ENCODE peak calls at places on chromosomes 3 and 15, in eight cellular contexts. V is fibroblast of lung, Q is thoracic aorta, J is ovary, C is left lung, F is Caco-2, E is cardiac fibroblast, T is foreskin fibroblast. N is an unnamed sample.

GRCh38 chr3:130276203-130276803 is 69.2 kb upstream of the COL6A5 start:
- DNase-seq in V (peak; percentile 74), Q (no peak), J (no peak), C (no peak), F (peak; percentile 39), E (peak; percentile 68), T (peak; percentile 32), N (peak; percentile 77)

GRCh38 chr15:64687167-64688085 is 88.0 kb downstream of the RBPMS2 start:
- DNase-seq in V (no peak), Q (no peak), J (peak; percentile 59), C (no peak), F (no peak), E (no peak), T (no peak), N (no peak)

GRCh38 chr15:91890614-91891013 is 37.1 kb downstream of the SLCO3A1 start:
- DNase-seq in V (no peak), Q (no peak), J (no peak), C (no peak), F (no peak), E (peak; percentile 62), T (no peak), N (peak; percentile 29)

GRCh38 chr3:139480585-139480984 is 4.3 kb upstream of the RBP2 start:
- DNase-seq in V (no peak), Q (no peak), J (no peak), C (no peak), F (no peak), E (no peak), T (no peak), N (no peak)

GRCh38 chr15:100150906-100151305 is 190.9 kb downstream of the ADAMTS17 start:
- DNase-seq in V (no peak), Q (no peak), J (no peak), C (no peak), F (no peak), E (no peak), T (no peak), N (no peak)

GRCh38 chr3:161069441-161070251 is 35.5 kb downstream of the B3GALNT1 start:
- DNase-seq in V (peak; percentile 84), Q (peak; percentile 14), J (no peak), C (no peak), F (no peak), E (peak; percentile 81), T (peak; percentile 74), N (peak; percentile 80)

GRCh38 chr15:92164327-92165000 is 229.2 kb upstream of the ST8SIA2 start:
- DNase-seq in V (no peak), Q (no peak), J (no peak), C (no peak), F (peak; percentile 52), E (peak; percentile 17), T (no peak), N (peak; percentile 43)

GRCh38 chr3:193813506-193813850 is 220.5 kb downstream of the OPA1 start:
- DNase-seq in V (no peak), Q (no peak), J (no peak), C (no peak), F (peak; percentile 79), E (no peak), T (no peak), N (no peak)

GRCh38 chr15:73800662-73801345 is 47.7 kb upstream of the INSYN1 start:
- DNase-seq in V (peak; percentile 84), Q (peak; percentile 20), J (peak; percentile 47), C (no peak), F (no peak), E (peak; percentile 90), T (peak; percentile 66), N (peak; percentile 86)

GRCh38 chr3:51530485-51530884 is 8.0 kb upstream of the RAD54L2 start:
- DNase-seq in V (no peak), Q (no peak), J (no peak), C (no peak), F (no peak), E (no peak), T (no peak), N (no peak)

GRCh38 chr15:29859981-29860745 is 37.9 kb upstream of the TJP1 start:
- DNase-seq in V (peak; percentile 55), Q (no peak), J (no peak), C (no peak), F (no peak), E (peak; percentile 74), T (peak; percentile 58), N (peak; percentile 39)

GRCh38 chr3:68878322-68878721 is 54.0 kb downstream of the TAFA4 start:
- DNase-seq in V (peak; percentile 40), Q (no peak), J (no peak), C (no peak), F (peak; percentile 30), E (peak; percentile 45), T (peak; percentile 7), N (peak; percentile 33)

GRCh38 chr15:52394020-52394608 is 98.5 kb upstream of the MYO5C start:
- DNase-seq in V (no peak), Q (no peak), J (no peak), C (no peak), F (no peak), E (no peak), T (no peak), N (no peak)

GRCh38 chr3:98733055-98733777 is 29.9 kb upstream of the ST3GAL6 start:
- DNase-seq in V (peak; percentile 30), Q (no peak), J (peak; percentile 27), C (no peak), F (peak; percentile 7), E (peak; percentile 26), T (peak; percentile 10), N (peak; percentile 39)

GRCh38 chr15:74857082-74857655 is 14.2 kb upstream of the ULK3 start:
- DNase-seq in V (no peak), Q (no peak), J (no peak), C (no peak), F (no peak), E (no peak), T (no peak), N (no peak)

GRCh38 chr3:42174679-42175660 is 83.8 kb downstream of the TRAK1 start:
- DNase-seq in V (no peak), Q (no peak), J (no peak), C (no peak), F (no peak), E (no peak), T (no peak), N (no peak)

GRCh38 chr15:32718082-32718821 is 448 bp downstream of the GREM1 start:
- DNase-seq in V (peak; percentile 42), Q (no peak), J (no peak), C (no peak), F (no peak), E (peak; percentile 55), T (no peak), N (no peak)

GRCh38 chr15:70504305-70504951 is 258.9 kb downstream of the UACA start:
- DNase-seq in V (peak; percentile 63), Q (peak; percentile 39), J (peak; percentile 77), C (peak; percentile 80), F (no peak), E (peak; percentile 94), T (peak; percentile 45), N (peak; percentile 69)

GRCh38 chr3:29764059-29764458 is 483.2 kb downstream of the RBMS3 start:
- DNase-seq in V (peak; percentile 86), Q (no peak), J (no peak), C (no peak), F (no peak), E (peak; percentile 91), T (peak; percentile 87), N (peak; percentile 81)

GRCh38 chr3:58161435-58162398 is 49.1 kb downstream of the DNASE1L3 start:
- DNase-seq in V (peak; percentile 96), Q (peak; percentile 84), J (peak; percentile 82), C (peak; percentile 79), F (no peak), E (peak; percentile 97), T (peak; percentile 89), N (peak; percentile 96)

GRCh38 chr3:194134757-194135515 is 1.0 kb upstream of the HES1 start:
- DNase-seq in V (peak; percentile 92), Q (peak; percentile 76), J (peak; percentile 97), C (peak; percentile 94), F (peak; percentile 98), E (peak; percentile 95), T (peak; percentile 93), N (peak; percentile 98)

GRCh38 chr3:133663569-133664313 is 2.0 kb upstream of the TOPBP1 start:
- DNase-seq in V (peak; percentile 56), Q (no peak), J (no peak), C (no peak), F (peak; percentile 73), E (peak; percentile 70), T (peak; percentile 16), N (peak; percentile 58)
- TF ChIP-seq CTCF in V (peak; percentile 55), Q (peak; percentile 31), J (no peak), C (peak; percentile 60), F (peak; percentile 71), E (peak; percentile 75), T (peak; percentile 71), N (peak; percentile 66)

GRCh38 chr3:48232734-48233133 is 8.2 kb upstream of the ZNF589 start:
- DNase-seq in V (peak; percentile 63), Q (no peak), J (peak; percentile 59), C (peak; percentile 78), F (peak; percentile 85), E (peak; percentile 62), T (peak; percentile 61), N (peak; percentile 68)
- H3K4me3 ChIP-seq in V (peak overlapping the region; percentile 13), Q (peak overlapping the region; percentile 22), J (no peak overlapping the region), C (no peak overlapping the region), F (no peak overlapping the region), E (no peak overlapping the region), T (no peak overlapping the region), N (no peak overlapping the region)

GRCh38 chr3:117443014-117443413 is 733.4 kb downstream of the TUSC7 start:
- DNase-seq in V (peak; percentile 2), Q (no peak), J (no peak), C (no peak), F (no peak), E (peak; percentile 18), T (no peak), N (peak; percentile 54)

GRCh38 chr3:117435481-117435880 is 725.9 kb downstream of the TUSC7 start:
- DNase-seq in V (no peak), Q (no peak), J (no peak), C (no peak), F (no peak), E (no peak), T (no peak), N (no peak)

GRCh38 chr3:117441851-117442250 is 732.3 kb downstream of the TUSC7 start:
- DNase-seq in V (no peak), Q (no peak), J (no peak), C (no peak), F (no peak), E (no peak), T (no peak), N (no peak)

GRCh38 chr3:117444175-117444574 is 734.6 kb downstream of the TUSC7 start:
- DNase-seq in V (no peak), Q (no peak), J (no peak), C (no peak), F (no peak), E (no peak), T (no peak), N (no peak)

GRCh38 chr3:117439812-117440211 is 730.2 kb downstream of the TUSC7 start:
- DNase-seq in V (peak; percentile 53), Q (no peak), J (no peak), C (no peak), F (peak; percentile 43), E (peak; percentile 13), T (peak; percentile 3), N (peak; percentile 31)
- TF ChIP-seq CTCF in V (peak; percentile 49), Q (peak; percentile 32), J (no peak), C (peak; percentile 33), F (peak; percentile 45), E (no peak), T (peak; percentile 18), N (peak; percentile 29)

GRCh38 chr3:112043621-112044201 is 9.2 kb downstream of the TMPRSS7 start:
- DNase-seq in V (peak; percentile 80), Q (no peak), J (peak; percentile 33), C (peak; percentile 35), F (peak; percentile 71), E (peak; percentile 85), T (peak; percentile 57), N (peak; percentile 85)
- H3K4me3 ChIP-seq in V (peak overlapping the region; percentile 22), Q (peak overlapping the region; percentile 60), J (no peak overlapping the region), C (no peak overlapping the region), F (no peak overlapping the region), E (no peak overlapping the region), T (no peak overlapping the region), N (peak overlapping the region; percentile 19)

N was measured in fibroblast of pulmonary artery.